ENCODE peak calls at places on chromosome 19, in seven cellular contexts. Y is IMR-90, C is body of pancreas, X is transverse colon, O is breast epithelium, Z is H1, Q is tibial nerve. K is an unnamed sample.

GRCh38 chr19:17677002-17677401 is 11.2 kb downstream of the UNC13A start:
- DNase-seq in Y (no peak), X (no peak), O (no peak), Z (no peak), C (no peak), Q (no peak), K (no peak)

GRCh38 chr19:10112895-10113591 is 1.6 kb downstream of the P2RY11 start:
- DNase-seq in Q (no peak), Y (no peak), O (no peak), X (peak; percentile 68), C (peak; percentile 61), Z (no peak), K (no peak)

GRCh38 chr19:30799854-30800755 is 427.9 kb downstream of the ZNF536 start:
- DNase-seq in Z (peak; percentile 27), Q (peak; percentile 47), C (peak; percentile 41), X (peak; percentile 39), O (no peak), Y (no peak), K (peak; percentile 73)

GRCh38 chr19:32901504-32902161 is 32.1 kb upstream of the SLC7A9 start:
- DNase-seq in C (no peak), Q (no peak), Z (no peak), Y (no peak), X (no peak), O (no peak), K (no peak)

GRCh38 chr19:19259741-19260140 is 13.4 kb downstream of the TM6SF2 start:
- DNase-seq in Q (no peak), C (no peak), X (no peak), O (no peak), Z (no peak), Y (peak; percentile 11), K (no peak)

GRCh38 chr19:4705413-4706131 is 18.1 kb downstream of the DPP9 start:
- DNase-seq in X (no peak), C (peak; percentile 32), O (peak; percentile 56), Z (no peak), Q (no peak), Y (no peak), K (no peak)

GRCh38 chr19:21698215-21698614 is 69.2 kb downstream of the ZNF100 start:
- DNase-seq in C (no peak), O (no peak), X (no peak), Q (peak; percentile 22), Z (no peak), Y (peak; percentile 1), K (no peak)

GRCh38 chr19:27859689-27860088 is 1353.3 kb downstream of the UQCRFS1 start:
- DNase-seq in Z (no peak), C (no peak), Y (no peak), X (no peak), Q (no peak), O (peak; percentile 48), K (no peak)

GRCh38 chr19:56841194-56841546 is 644 bp upstream of the PEG3 start:
- DNase-seq in C (no peak), Q (no peak), O (no peak), Y (no peak), X (no peak), Z (no peak), K (no peak)

GRCh38 chr19:29308977-29309520 is 96.1 kb upstream of the UQCRFS1 start:
- DNase-seq in O (no peak), Z (no peak), Y (no peak), X (no peak), C (no peak), Q (no peak), K (no peak)

GRCh38 chr19:31548941-31549340 is 199.7 kb upstream of the TSHZ3 start:
- DNase-seq in Z (no peak), O (no peak), X (no peak), C (peak; percentile 16), Q (no peak), Y (peak; percentile 44), K (peak; percentile 62)

GRCh38 chr19:13054605-13055212 is 47.9 kb downstream of the LYL1 start:
- DNase-seq in C (no peak), Q (peak; percentile 69), O (no peak), X (no peak), Y (no peak), Z (no peak), K (peak; percentile 51)

GRCh38 chr19:491146-491741 is 5.0 kb upstream of the MADCAM1 start:
- DNase-seq in X (no peak), O (no peak), Y (no peak), C (no peak), Q (no peak), Z (no peak), K (no peak)

GRCh38 chr19:16327501-16327900 is 2.9 kb downstream of the KLF2 start:
- DNase-seq in Q (no peak), O (no peak), C (no peak), X (peak; percentile 39), Y (no peak), Z (no peak), K (no peak)

GRCh38 chr19:2867025-2867991 is at the start of gene ZNF556:
- DNase-seq in Q (peak; percentile 9), Z (no peak), Y (no peak), C (no peak), O (no peak), X (no peak), K (no peak)

GRCh38 chr19:56132316-56132822 is 8.7 kb upstream of the ZNF444 start:
- DNase-seq in O (no peak), Z (no peak), X (no peak), Y (peak; percentile 66), C (no peak), Q (no peak), K (peak; percentile 89)

GRCh38 chr19:42831221-42832019 is 48.1 kb downstream of the PSG1 start:
- DNase-seq in Q (no peak), Z (no peak), O (no peak), Y (no peak), C (no peak), X (no peak), K (no peak)

GRCh38 chr19:23758187-23759074 is at the start of gene ZNF681:
- DNase-seq in O (peak; percentile 87), X (peak; percentile 91), C (peak; percentile 85), Q (peak; percentile 81), Y (peak; percentile 83), Z (peak; percentile 46), K (peak; percentile 91)
- TF ChIP-seq POLR2A in O (no peak), X (peak; percentile 56), C (no peak), Q (no peak), Y (no peak), Z (peak; percentile 58), K (peak; percentile 45)

GRCh38 chr19:50795665-50796073 is 5.5 kb downstream of the ACP4 start:
- DNase-seq in X (no peak), C (no peak), Z (no peak), Q (no peak), O (no peak), Y (no peak), K (no peak)

GRCh38 chr19:50796128-50796633 is 6.0 kb downstream of the ACP4 start:
- DNase-seq in Q (no peak), X (no peak), Z (no peak), C (no peak), Y (no peak), O (no peak), K (no peak)

GRCh38 chr19:50794074-50794777 is 4.0 kb downstream of the ACP4 start:
- DNase-seq in Y (no peak), X (peak; percentile 38), C (peak; percentile 45), Q (no peak), Z (no peak), O (no peak), K (peak; percentile 39)

GRCh38 chr19:50793558-50794065 is 3.4 kb downstream of the ACP4 start:
- DNase-seq in O (no peak), Y (no peak), Q (no peak), Z (no peak), X (no peak), C (no peak), K (no peak)

GRCh38 chr19:50794778-50795664 is 4.8 kb downstream of the ACP4 start:
- DNase-seq in O (no peak), Y (no peak), Q (no peak), X (no peak), Z (no peak), C (no peak), K (peak; percentile 10)
- TF ChIP-seq CTCF in O (no peak), Y (peak; percentile 1), Q (no peak), X (no peak), Z (peak; percentile 55), C (peak; percentile 11), K (no peak)

GRCh38 chr19:34355201-34355600 is 9.8 kb upstream of the GPI start:
- DNase-seq in Z (no peak), O (no peak), X (no peak), Y (no peak), C (no peak), Q (no peak), K (no peak)

GRCh38 chr19:34356875-34357274 is 8.1 kb upstream of the GPI start:
- DNase-seq in Y (no peak), O (no peak), Z (no peak), C (no peak), X (no peak), Q (no peak), K (no peak)

GRCh38 chr19:34351382-34351802 is 13.6 kb upstream of the GPI start:
- DNase-seq in Y (no peak), Z (no peak), Q (no peak), C (peak; percentile 42), O (no peak), X (no peak), K (no peak)

GRCh38 chr19:34350161-34350561 is 14.8 kb upstream of the GPI start:
- DNase-seq in X (no peak), Z (no peak), Q (no peak), O (no peak), Y (peak; percentile 43), C (no peak), K (no peak)

DNA sequence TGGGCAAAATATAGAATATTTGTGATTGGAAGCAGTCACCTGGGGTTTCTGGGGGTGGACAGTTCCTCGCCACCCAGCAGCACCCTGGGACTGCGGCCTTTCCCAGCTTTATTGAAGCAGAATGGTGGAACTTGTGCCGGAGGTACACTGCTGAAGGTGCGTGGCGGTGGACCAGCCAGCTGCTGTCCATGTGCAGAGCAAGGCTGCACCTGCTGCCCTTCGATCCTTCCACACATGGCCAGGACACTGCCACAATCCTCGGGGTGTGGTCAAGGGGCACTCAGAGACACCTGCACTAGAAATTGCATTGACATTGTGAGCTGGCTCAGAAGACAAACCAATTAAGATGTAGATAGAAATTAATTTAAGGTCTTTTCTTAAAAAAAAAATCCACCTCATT is 11.4 kb upstream of the GPI start:
- DNase-seq in O (no peak), Z (no peak), Y (no peak), C (no peak), X (no peak), Q (no peak), K (no peak)
- H3K36me3 ChIP-seq in O (no peaks in the 10 kb centered on the region), Z (peaks cover 3% of the 10 kb centered on the region), Y (peaks cover 44% of the 10 kb centered on the region), C (peaks cover 27% of the 10 kb centered on the region), X (no peaks in the 10 kb centered on the region), Q (peaks cover 76% of the 10 kb centered on the region), K (peaks cover 35% of the 10 kb centered on the region)

DNA sequence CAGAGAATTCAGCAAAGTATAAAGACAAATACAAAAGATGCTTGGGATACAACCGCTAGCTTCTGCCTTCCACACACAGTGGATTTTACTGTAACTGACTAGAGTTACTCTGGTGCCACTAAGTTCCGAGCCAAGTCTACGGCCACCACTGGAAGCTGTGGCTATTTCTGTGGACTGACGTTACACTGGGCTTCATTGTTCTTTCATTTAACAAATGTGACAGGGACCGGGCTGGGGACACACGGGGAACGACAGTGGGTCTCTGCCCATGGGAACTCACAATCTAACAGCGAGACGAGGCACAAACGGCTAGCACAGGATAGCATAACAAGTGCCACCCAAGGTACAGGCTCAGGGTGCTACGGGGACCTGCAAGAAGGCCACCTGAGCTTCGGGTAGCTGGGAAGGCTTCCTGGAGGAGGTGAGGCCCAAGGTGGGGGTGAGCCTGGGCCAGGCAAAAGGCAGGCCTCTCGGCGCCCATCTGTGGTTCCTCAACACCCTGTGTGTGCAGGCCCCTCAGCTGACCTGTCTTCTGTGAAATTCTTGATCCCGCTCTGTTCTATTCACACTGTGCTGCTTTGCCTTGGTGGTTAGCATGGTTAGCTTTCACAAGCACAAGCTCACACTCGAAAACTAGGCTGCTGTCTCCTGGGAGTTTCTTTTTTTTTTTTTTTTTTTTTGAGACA is 10.3 kb upstream of the IL4I1 start:
- DNase-seq in Z (no peak), Q (no peak), O (no peak), Y (no peak), X (no peak), C (no peak), K (no peak)
- TF ChIP-seq POLR2A in Z (no peak), Q (no peak), O (no peak), Y (no peak), X (no peak), C (no peak), K (no peak)

K was measured in thyroid gland.